ENCODE peak calls at places on chromosome 11, in six cellular contexts. One of them, this sample, is unnamed.
A peak's percentile ranks its signal among the peaks of the same experiment; 100 is the strongest.

GRCh38 chr11:35474677-35475076 is 50.7 kb downstream of the PAMR1 start:
- DNase-seq in tibial artery: no peak
- DNase-seq in ovary: no peak
- DNase-seq in psoas muscle: no peak
- DNase-seq in astrocyte: no peak
- DNase-seq in uterus: no peak
- DNase-seq in this sample: no peak

GRCh38 chr11:101996106-101996505 is 51.1 kb upstream of the CFAP300 start:
- DNase-seq in tibial artery: no peak
- DNase-seq in astrocyte: no peak
- DNase-seq in psoas muscle: no peak
- DNase-seq in ovary: no peak
- DNase-seq in uterus: no peak
- DNase-seq in this sample: no peak

GRCh38 chr11:35363246-35364100 is 55.9 kb downstream of the SLC1A2 start:
- DNase-seq in tibial artery: peak; percentile 70
- DNase-seq in astrocyte: no peak
- DNase-seq in psoas muscle: peak; percentile 70
- DNase-seq in uterus: peak; percentile 38
- DNase-seq in ovary: no peak
- DNase-seq in this sample: no peak

GRCh38 chr11:93686812-93687211 is 25.3 kb downstream of the CEP295 start:
- DNase-seq in ovary: no peak
- DNase-seq in tibial artery: no peak
- DNase-seq in uterus: no peak
- DNase-seq in astrocyte: peak; percentile 57
- DNase-seq in psoas muscle: no peak
- DNase-seq in this sample: no peak

GRCh38 chr11:394034-394857 is at the start of gene PKP3:
- DNase-seq in uterus: no peak
- DNase-seq in ovary: no peak
- DNase-seq in psoas muscle: peak; percentile 54
- DNase-seq in tibial artery: no peak
- DNase-seq in astrocyte: peak; percentile 45
- DNase-seq in this sample: no peak

GRCh38 chr11:82718307-82718706 is 15.4 kb downstream of the FAM181B start:
- DNase-seq in ovary: no peak
- DNase-seq in tibial artery: no peak
- DNase-seq in astrocyte: peak; percentile 24
- DNase-seq in uterus: no peak
- DNase-seq in psoas muscle: no peak
- DNase-seq in this sample: no peak

GRCh38 chr11:134558258-134558835 is 146.3 kb upstream of the B3GAT1 start:
- DNase-seq in astrocyte: no peak
- DNase-seq in ovary: no peak
- DNase-seq in uterus: no peak
- DNase-seq in tibial artery: no peak
- DNase-seq in psoas muscle: no peak
- DNase-seq in this sample: no peak

GRCh38 chr11:78542007-78542406 is 32.7 kb downstream of the NARS2 start:
- DNase-seq in uterus: no peak
- DNase-seq in tibial artery: no peak
- DNase-seq in psoas muscle: no peak
- DNase-seq in astrocyte: no peak
- DNase-seq in ovary: no peak
- DNase-seq in this sample: no peak

GRCh38 chr11:133656100-133656635 is 123.9 kb upstream of the OPCML start:
- DNase-seq in astrocyte: no peak
- DNase-seq in tibial artery: no peak
- DNase-seq in ovary: no peak
- DNase-seq in uterus: no peak
- DNase-seq in psoas muscle: no peak
- DNase-seq in this sample: no peak

GRCh38 chr11:108221401-108221800 is 1.0 kb downstream of the NPAT start:
- DNase-seq in uterus: no peak
- DNase-seq in ovary: no peak
- DNase-seq in psoas muscle: no peak
- DNase-seq in astrocyte: peak; percentile 69
- DNase-seq in tibial artery: no peak
- DNase-seq in this sample: no peak

GRCh38 chr11:118174006-118174567 is 2.4 kb downstream of the SCN2B start:
- DNase-seq in astrocyte: no peak
- DNase-seq in uterus: no peak
- DNase-seq in ovary: no peak
- DNase-seq in psoas muscle: no peak
- DNase-seq in tibial artery: no peak
- DNase-seq in this sample: no peak

GRCh38 chr11:128155590-128155989 is 431.8 kb downstream of the ETS1 start:
- DNase-seq in tibial artery: no peak
- DNase-seq in astrocyte: no peak
- DNase-seq in psoas muscle: no peak
- DNase-seq in ovary: no peak
- DNase-seq in uterus: no peak
- DNase-seq in this sample: no peak
- H3K36me3 ChIP-seq in tibial artery: no peaks in the 10 kb centered on the region
- H3K36me3 ChIP-seq in astrocyte: no peaks in the 10 kb centered on the region
- H3K36me3 ChIP-seq in psoas muscle: no peaks in the 10 kb centered on the region
- H3K36me3 ChIP-seq in ovary: no peaks in the 10 kb centered on the region
- H3K36me3 ChIP-seq in uterus: no peaks in the 10 kb centered on the region
- H3K36me3 ChIP-seq in this sample: no peaks in the 10 kb centered on the region

DNA sequence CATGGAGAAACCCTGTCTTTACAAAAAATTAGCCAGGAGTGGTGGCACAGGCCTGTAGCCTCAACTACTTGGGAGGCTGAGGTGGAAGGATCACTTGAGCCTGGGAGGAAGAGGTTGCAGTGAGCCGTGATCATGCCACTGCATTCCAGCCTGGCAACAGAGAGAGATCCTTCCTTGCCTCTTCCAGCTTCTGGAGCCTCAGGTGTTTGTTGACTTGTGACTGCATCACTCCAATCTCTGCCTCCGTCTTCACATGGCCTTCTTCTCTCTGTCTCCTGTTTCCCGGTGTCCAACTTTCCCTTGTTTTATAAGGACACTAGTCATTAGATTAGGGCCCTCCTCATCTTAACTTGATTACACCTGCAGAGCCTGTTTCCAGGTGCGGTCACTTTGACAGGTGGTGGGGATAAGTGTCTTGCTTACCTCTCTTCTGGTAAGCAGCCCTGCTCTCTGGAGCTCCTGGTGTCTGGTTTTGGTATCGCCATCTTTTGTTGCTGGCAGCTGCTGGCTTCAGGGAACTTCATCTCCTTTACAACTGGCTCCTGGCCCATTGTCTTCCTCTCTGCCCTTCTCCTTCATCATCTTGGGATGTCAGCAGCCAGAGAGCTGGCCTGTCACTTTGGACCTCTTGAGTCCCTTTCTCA is 8.2 kb upstream of the USP2 start:
- DNase-seq in psoas muscle: no peak
- DNase-seq in tibial artery: no peak
- DNase-seq in uterus: no peak
- DNase-seq in astrocyte: no peak
- DNase-seq in ovary: no peak
- DNase-seq in this sample: no peak
- TF ChIP-seq CTCF in psoas muscle: peak; percentile 10
- TF ChIP-seq CTCF in tibial artery: no peak
- TF ChIP-seq CTCF in uterus: no peak
- TF ChIP-seq CTCF in astrocyte: peak; percentile 17
- TF ChIP-seq CTCF in ovary: no peak
- TF ChIP-seq CTCF in this sample: peak; percentile 65

DNA sequence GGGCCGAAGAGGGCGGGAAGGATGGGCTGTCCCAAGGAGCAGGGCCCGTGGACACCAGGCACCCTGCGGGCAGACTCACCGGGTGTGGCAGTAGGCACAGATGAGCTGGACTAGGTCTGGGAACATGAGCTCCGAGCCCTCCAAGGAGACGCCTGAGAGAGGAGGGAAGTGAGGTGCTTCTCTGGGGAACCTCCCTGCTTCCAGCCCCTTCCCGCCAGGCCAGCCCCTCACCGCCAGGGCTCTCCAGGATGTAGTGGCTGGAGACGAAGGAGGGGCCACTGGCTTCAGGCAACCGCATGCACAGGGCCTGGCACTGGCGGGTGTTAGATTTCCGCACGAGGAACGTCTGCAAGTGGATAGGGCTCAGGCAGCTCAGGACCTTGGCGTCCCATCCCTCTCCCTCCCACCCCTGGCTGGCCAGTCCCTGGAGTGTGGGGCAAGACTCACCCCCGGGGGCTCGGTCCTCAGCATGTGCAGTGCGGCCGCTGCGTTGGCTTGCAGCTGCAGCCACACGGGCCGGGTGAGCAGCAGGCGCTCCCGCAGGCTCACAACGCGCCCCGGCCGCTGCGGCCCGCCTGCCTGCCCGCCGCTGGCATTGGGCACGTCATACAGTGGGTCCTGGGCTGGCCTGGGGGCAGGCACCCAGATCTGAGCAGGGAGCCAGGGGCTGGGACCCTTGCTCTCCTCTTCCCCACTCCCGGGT is 552 bp downstream of the RIN1 start:
- DNase-seq in uterus: no peak
- DNase-seq in ovary: peak; percentile 47
- DNase-seq in astrocyte: peak; percentile 66
- DNase-seq in tibial artery: peak; percentile 24
- DNase-seq in psoas muscle: peak; percentile 47
- DNase-seq in this sample: no peak
- H3K4me3 ChIP-seq in uterus: peak overlapping the region; percentile 29
- H3K4me3 ChIP-seq in ovary: peak overlapping the region; percentile 44
- H3K4me3 ChIP-seq in astrocyte: peak overlapping the region; percentile 74
- H3K4me3 ChIP-seq in tibial artery: peak overlapping the region; percentile 66
- H3K4me3 ChIP-seq in psoas muscle: peak overlapping the region; percentile 78
- H3K4me3 ChIP-seq in this sample: no peak overlapping the region

GRCh38 chr11:46705070-46705688 is 4.3 kb downstream of the ZNF408 start:
- DNase-seq in uterus: no peak
- DNase-seq in tibial artery: no peak
- DNase-seq in ovary: no peak
- DNase-seq in psoas muscle: no peak
- DNase-seq in astrocyte: no peak
- DNase-seq in this sample: no peak
- H3K36me3 ChIP-seq in uterus: no peaks in the 10 kb centered on the region
- H3K36me3 ChIP-seq in tibial artery: peaks cover 55% of the 10 kb centered on the region
- H3K36me3 ChIP-seq in ovary: no peaks in the 10 kb centered on the region
- H3K36me3 ChIP-seq in psoas muscle: peaks cover 55% of the 10 kb centered on the region
- H3K36me3 ChIP-seq in astrocyte: peaks cover 36% of the 10 kb centered on the region
- H3K36me3 ChIP-seq in this sample: peaks cover 33% of the 10 kb centered on the region

DNA sequence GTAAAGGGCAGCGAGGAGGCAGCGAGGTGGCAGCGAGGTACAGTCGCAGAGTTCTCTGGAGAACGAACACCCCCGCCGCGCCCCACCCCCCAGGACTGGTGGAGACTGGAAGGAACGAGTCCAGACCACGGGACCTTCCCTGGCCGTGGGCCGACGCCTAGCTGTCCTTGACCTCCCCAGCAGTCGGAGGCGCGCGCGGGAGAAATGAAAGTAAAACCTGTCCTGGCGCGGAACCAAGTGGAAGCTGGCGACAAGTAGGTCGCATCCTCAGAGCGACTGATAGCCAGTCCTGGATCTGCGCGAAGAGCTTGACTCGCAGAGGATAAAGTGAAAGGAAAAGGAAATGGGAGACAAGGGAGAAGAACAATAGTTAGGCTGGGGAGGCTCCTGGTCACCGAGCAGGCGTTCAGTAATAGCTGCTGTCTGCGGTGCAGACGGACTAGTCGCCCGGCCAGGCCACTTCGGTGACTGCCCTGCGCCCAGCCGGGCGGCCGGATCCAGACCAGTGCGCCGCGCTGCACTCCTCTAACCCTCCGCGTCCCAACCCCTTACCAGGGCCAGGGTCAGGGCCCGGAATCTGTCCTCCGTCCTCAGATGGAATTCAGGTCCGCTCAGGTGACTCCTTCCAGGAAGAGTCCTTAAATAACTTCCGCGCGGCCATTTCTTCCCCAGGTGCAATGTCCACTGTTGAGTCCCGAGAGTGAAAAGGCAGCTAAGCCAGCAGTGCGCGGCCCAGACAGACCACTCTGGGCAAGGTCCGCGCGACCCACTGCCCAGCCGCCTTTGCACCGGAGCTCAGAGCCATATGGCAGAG is 1.9 kb upstream of the ADM start:
- DNase-seq in tibial artery: peak; percentile 88
- DNase-seq in psoas muscle: peak; percentile 87
- DNase-seq in ovary: peak; percentile 95
- DNase-seq in astrocyte: no peak
- DNase-seq in uterus: peak; percentile 88
- DNase-seq in this sample: peak; percentile 54
- TF ChIP-seq CTCF in tibial artery: no peak
- TF ChIP-seq CTCF in psoas muscle: no peak
- TF ChIP-seq CTCF in ovary: no peak
- TF ChIP-seq CTCF in astrocyte: no peak
- TF ChIP-seq CTCF in uterus: no peak
- TF ChIP-seq CTCF in this sample: no peak

DNA sequence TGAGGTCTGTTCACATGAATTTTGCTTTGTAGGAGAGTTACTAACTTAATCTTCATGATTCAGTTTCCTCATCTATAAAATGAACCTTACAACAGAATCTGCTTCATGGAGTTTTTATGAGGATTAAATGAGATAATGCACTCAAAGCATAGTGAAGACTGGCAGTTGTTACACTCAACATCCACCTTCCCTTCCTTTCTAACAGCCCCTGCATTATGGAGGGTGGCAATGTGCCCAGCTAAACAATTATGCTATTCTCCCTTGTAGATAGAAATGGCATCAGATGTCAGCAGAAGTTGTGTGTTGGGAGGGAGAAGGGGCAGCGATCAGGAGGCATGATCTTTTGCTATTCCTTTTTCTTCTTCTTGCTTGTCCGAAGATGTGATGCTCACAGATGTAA is 6.5 kb downstream of the POU2AF1 start:
- DNase-seq in astrocyte: no peak
- DNase-seq in uterus: no peak
- DNase-seq in ovary: no peak
- DNase-seq in psoas muscle: no peak
- DNase-seq in tibial artery: no peak
- DNase-seq in this sample: no peak
- H3K4me3 ChIP-seq in astrocyte: no peak overlapping the region
- H3K4me3 ChIP-seq in uterus: no peak overlapping the region
- H3K4me3 ChIP-seq in ovary: no peak overlapping the region
- H3K4me3 ChIP-seq in psoas muscle: no peak overlapping the region
- H3K4me3 ChIP-seq in tibial artery: no peak overlapping the region
- H3K4me3 ChIP-seq in this sample: peak overlapping the region; percentile 26

GRCh38 chr11:34105957-34106504 is 602 bp downstream of the NAT10 start:
- DNase-seq in psoas muscle: no peak
- DNase-seq in tibial artery: no peak
- DNase-seq in ovary: no peak
- DNase-seq in uterus: no peak
- DNase-seq in astrocyte: peak; percentile 22
- DNase-seq in this sample: no peak
- H3K36me3 ChIP-seq in psoas muscle: peaks cover 55% of the 10 kb centered on the region
- H3K36me3 ChIP-seq in tibial artery: peaks cover 32% of the 10 kb centered on the region
- H3K36me3 ChIP-seq in ovary: no peaks in the 10 kb centered on the region
- H3K36me3 ChIP-seq in uterus: no peaks in the 10 kb centered on the region
- H3K36me3 ChIP-seq in astrocyte: peaks cover 34% of the 10 kb centered on the region
- H3K36me3 ChIP-seq in this sample: peaks cover 5% of the 10 kb centered on the region